ENCODE peak calls at places on chromosomes 4 and X, in four cellular contexts. U, B, F and M are unnamed samples.

GRCh38 chr4:144591401-144591800 is 54.6 kb upstream of the HHIP start:
- DNase-seq in U (no peak), B (no peak), F (no peak), M (peak)

GRCh38 chr4:1447676-1448588 is 41.7 kb upstream of the NKX1-1 start:
- DNase-seq in U (no peak), B (peak), F (no peak), M (no peak)

GRCh38 chr4:123676550-123677229 is 280.1 kb downstream of the SPRY1 start:
- DNase-seq in U (no peak), B (peak), F (no peak), M (no peak)

GRCh38 chrX:20412871-20413486 is 146.3 kb upstream of the RPS6KA3 start:
- DNase-seq in U (no peak), B (peak), F (no peak), M (peak)

GRCh38 chr4:47031011-47031678 is at the start of gene GABRB1:
- DNase-seq in U (no peak), B (peak), F (no peak), M (peak)

GRCh38 chr4:113674251-113674650 is 87.3 kb downstream of the CAMK2D start:
- DNase-seq in U (no peak), B (no peak), F (no peak), M (no peak)

GRCh38 chr4:140238353-140239041 is 84.5 kb upstream of the MAML3 start:
- DNase-seq in U (no peak), B (peak), F (peak), M (peak)

GRCh38 chrX:46228389-46228788 is 316.8 kb downstream of the ZNF674 start:
- DNase-seq in U (no peak), B (no peak), F (no peak), M (no peak)

GRCh38 chrX:40105016-40105790 is 7.4 kb upstream of the BCOR start:
- DNase-seq in U (no peak), B (no peak), F (no peak), M (peak)

GRCh38 chr4:83074086-83074704 is 39.2 kb downstream of the COPS4 start:
- DNase-seq in U (peak), B (no peak), F (no peak), M (no peak)

GRCh38 chrX:9342581-9343051 is 122.2 kb upstream of the TBL1X start:
- DNase-seq in U (peak), B (peak), F (peak), M (peak)

GRCh38 chr4:15694431-15694830 is 8.4 kb upstream of the BST1 start:
- DNase-seq in U (no peak), B (no peak), F (no peak), M (no peak)

GRCh38 chrX:21745756-21746155 is 12.2 kb downstream of the SMPX start:
- DNase-seq in U (peak), B (peak), F (no peak), M (no peak)

GRCh38 chr4:141802324-141802723 is 165.9 kb downstream of the IL15 start:
- DNase-seq in U (no peak), B (no peak), F (no peak), M (no peak)

GRCh38 chr4:150849016-150849415 is 166.1 kb downstream of the LRBA start:
- DNase-seq in U (no peak), B (no peak), F (no peak), M (no peak)

GRCh38 chrX:133495464-133496391 is 80.4 kb upstream of the GPC4 start:
- DNase-seq in U (no peak), B (peak), F (peak), M (no peak)

GRCh38 chrX:133218329-133218728 is at the start of gene TFDP3:
- DNase-seq in U (no peak), B (no peak), F (no peak), M (no peak)

GRCh38 chr4:169372791-169373190 is 102.0 kb upstream of the SH3RF1 start:
- DNase-seq in U (no peak), B (no peak), F (no peak), M (no peak)

GRCh38 chr4:44320833-44321232 is 127.8 kb downstream of the KCTD8 start:
- DNase-seq in U (no peak), B (no peak), F (no peak), M (no peak)

GRCh38 chr4:7785017-7785416 is 154.6 kb downstream of the AFAP1 start:
- DNase-seq in U (no peak), B (no peak), F (no peak), M (no peak)

GRCh38 chr4:34676390-34676789 is 1567.9 kb downstream of the ARAP2 start:
- DNase-seq in U (no peak), B (no peak), F (no peak), M (no peak)

GRCh38 chrX:47723083-47723482 is 64.1 kb upstream of the UXT start:
- DNase-seq in U (no peak), B (no peak), F (no peak), M (no peak)

GRCh38 chrX:123731258-123731986 is 1.4 kb downstream of the THOC2 start:
- DNase-seq in U (peak), B (no peak), F (no peak), M (peak)

GRCh38 chr4:2248821-2249261 is 6.9 kb upstream of the HAUS3 start:
- DNase-seq in U (no peak), B (no peak), F (peak), M (no peak)

GRCh38 chr4:74152841-74153240 is 5.1 kb upstream of the MTHFD2L start:
- DNase-seq in U (no peak), B (no peak), F (no peak), M (no peak)

GRCh38 chr4:2062168-2062807 is 3.2 kb downstream of the NAT8L start:
- DNase-seq in U (no peak), B (no peak), F (no peak), M (peak)

GRCh38 chr4:61531188-61531587 is 331.1 kb downstream of the ADGRL3 start:
- DNase-seq in U (no peak), B (no peak), F (no peak), M (no peak)

GRCh38 chr4:149047368-149047767 is 605.2 kb upstream of the NR3C2 start:
- DNase-seq in U (no peak), B (no peak), F (no peak), M (no peak)

GRCh38 chr4:64533159-64533558 is 123.9 kb upstream of the TECRL start:
- DNase-seq in U (no peak), B (no peak), F (no peak), M (no peak)

GRCh38 chr4:95085118-95085833 is 327.5 kb downstream of the BMPR1B start:
- DNase-seq in U (no peak), B (no peak), F (no peak), M (no peak)

GRCh38 chr4:67762091-67762490 is 7.9 kb upstream of the GNRHR start:
- DNase-seq in U (no peak), B (no peak), F (no peak), M (no peak)
- TF ChIP-seq CTCF in U (no peak), B (no peak), F (no peak), M (no peak)

GRCh38 chr4:6331468-6331867 is 61.8 kb downstream of the WFS1 start:
- DNase-seq in U (no peak), B (no peak), F (no peak), M (no peak)

GRCh38 chr4:6329478-6330383 is 60.1 kb downstream of the WFS1 start:
- DNase-seq in U (peak), B (no peak), F (no peak), M (no peak)

GRCh38 chr4:6331018-6331417 is 61.4 kb downstream of the WFS1 start:
- DNase-seq in U (peak), B (no peak), F (no peak), M (no peak)

GRCh38 chr4:6332042-6332668 is 62.5 kb downstream of the WFS1 start:
- DNase-seq in U (peak), B (peak), F (no peak), M (no peak)

DNA sequence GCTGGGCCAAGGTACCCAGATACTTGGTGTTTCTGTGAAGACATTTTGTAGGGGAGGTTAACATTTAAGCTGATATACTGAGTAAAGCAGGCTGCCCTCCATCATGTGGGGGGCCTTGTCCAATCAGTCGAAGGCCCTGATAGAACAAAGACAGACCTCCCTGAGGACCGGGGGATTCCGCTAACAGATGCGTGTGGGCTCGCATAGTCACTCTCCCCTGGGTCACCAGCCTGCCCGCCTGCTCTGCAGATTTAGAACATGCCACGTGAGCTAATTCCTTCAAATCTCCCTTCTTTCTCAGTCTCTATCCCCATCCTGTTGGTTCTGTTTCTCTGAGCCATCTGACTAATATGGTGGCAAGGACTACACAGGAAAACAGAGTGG is 60.7 kb downstream of the WFS1 start:
- DNase-seq in U (no peak), B (no peak), F (no peak), M (no peak)
- TF ChIP-seq CTCF in U (no peak), B (no peak), F (no peak), M (no peak)

DNA sequence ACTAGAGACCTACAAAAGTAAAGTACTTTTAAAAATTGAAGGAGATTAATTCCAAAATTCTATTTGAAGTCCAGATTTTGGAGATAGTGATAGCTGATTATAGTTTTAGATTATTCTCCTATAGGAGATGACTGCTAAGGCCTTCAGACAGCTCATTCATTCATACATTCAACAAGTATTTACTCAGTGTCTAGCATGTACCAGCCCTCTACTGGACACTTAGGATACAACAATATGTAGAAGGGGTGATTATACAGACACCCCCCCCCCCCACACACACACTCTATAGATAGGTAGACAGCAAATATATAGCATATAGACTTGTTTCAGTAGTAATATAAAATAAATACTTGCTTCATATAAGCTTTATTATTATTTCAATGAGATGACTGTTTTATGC is 60.4 kb upstream of the TAF9B start:
- DNase-seq in U (peak), B (no peak), F (no peak), M (no peak)
- TF ChIP-seq CTCF in U (peak), B (no peak), F (no peak), M (no peak)

DNA sequence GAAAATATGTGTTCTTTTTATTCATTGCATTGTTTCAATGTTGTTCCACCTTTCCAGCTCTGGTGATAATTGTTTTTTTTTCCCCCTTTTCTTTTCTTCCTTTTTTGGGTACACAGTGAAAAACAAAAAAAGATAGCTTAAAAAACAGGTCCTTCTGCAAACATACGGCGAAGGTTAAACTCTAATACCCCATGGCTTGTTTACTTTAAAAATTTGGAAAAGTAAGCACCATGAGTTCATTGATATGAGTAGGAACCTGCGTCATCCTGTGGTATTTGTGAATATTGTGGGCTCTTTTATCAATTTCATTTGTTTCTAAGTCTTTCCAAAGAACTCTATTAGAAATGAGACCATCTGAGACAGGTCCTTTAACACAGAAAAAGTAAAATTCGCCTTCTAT is 123.5 kb downstream of the CHRNA9 start:
- DNase-seq in U (no peak), B (no peak), F (no peak), M (no peak)
- TF ChIP-seq CTCF in U (no peak), B (no peak), F (no peak), M (no peak)

GRCh38 chr4:173381610-173382009 is 10.9 kb downstream of the SAP30 start:
- DNase-seq in U (no peak), B (no peak), F (no peak), M (no peak)

GRCh38 chr4:173380987-173381386 is 10.2 kb downstream of the SAP30 start:
- DNase-seq in U (no peak), B (no peak), F (no peak), M (no peak)

GRCh38 chr4:173382349-173382748 is 11.6 kb downstream of the SAP30 start:
- DNase-seq in U (no peak), B (no peak), F (no peak), M (no peak)

GRCh38 chr4:173391691-173392090 is 7.2 kb downstream of the SCRG1 start:
- DNase-seq in U (no peak), B (no peak), F (no peak), M (no peak)

DNA sequence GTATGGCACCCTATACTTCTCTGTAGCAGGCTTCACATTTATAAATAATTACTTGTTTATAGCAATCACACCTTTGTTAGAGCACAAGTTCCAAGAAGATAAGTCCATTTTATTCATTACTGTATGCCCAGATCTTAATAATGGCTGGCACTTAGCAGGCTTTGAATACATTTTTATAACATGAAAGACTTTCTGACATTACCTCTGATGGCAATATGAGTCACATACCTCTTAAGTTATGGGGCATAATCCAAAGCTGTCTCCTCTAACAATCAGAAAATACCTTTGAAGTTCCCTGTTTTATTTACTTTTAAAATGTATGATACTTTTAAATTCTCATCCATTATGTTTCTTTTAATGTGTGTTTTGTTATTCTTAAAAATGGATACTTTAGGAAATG is 12.2 kb downstream of the SCRG1 start:
- DNase-seq in U (no peak), B (no peak), F (no peak), M (no peak)
- TF ChIP-seq CTCF in U (no peak), B (no peak), F (no peak), M (no peak)

DNA sequence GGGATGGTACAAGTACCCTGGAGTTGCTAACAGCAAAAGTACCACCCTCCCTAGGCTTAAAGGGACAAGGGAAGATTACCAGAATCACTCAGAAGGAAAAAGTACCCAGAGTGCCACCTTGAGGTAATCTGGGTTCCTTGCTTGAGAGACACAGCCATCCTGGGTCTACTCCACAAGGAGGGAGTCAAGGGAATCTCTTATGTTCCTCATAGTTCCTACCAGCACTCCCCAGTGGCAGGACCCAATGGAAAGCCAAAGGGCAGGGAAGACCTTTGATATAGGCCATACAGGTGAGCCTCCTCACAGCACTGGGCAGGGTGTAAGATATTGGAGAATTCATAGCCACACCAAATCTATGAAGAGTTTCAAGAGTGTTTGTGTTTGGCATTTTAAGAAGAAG is 5.7 kb downstream of the IL2 start:
- DNase-seq in U (peak), B (no peak), F (no peak), M (no peak)
- TF ChIP-seq CTCF in U (peak), B (no peak), F (no peak), M (no peak)